ENCODE peak calls at places on chromosome 5, in ten cellular contexts. S is anterior cingulate cortex; K is NCI-H82; H is effector memory CD4-positive, alpha-beta T cell; T is amniotic stem cell; V is activated naive CD8-positive, alpha-beta T cell treated with anti-CD3 and anti-CD28 coated beads, Interleukin-2, amount 50 U/mL, for 16 hours; P is neural progenitor cell; E is brain microvascular endothelial cell; A is ACHN; B is COR-L47. I is an unnamed sample.
A peak's percentile ranks its signal among the peaks of the same experiment; 100 is the strongest.

GRCh38 chr5:24347206-24347605 is 297.6 kb downstream of the CDH10 start:
- DNase-seq in S (no peak), K (no peak), H (no peak), T (no peak), V (no peak), P (no peak), E (no peak), A (no peak), B (no peak), I (no peak)

GRCh38 chr5:42634575-42634974 is 122.0 kb upstream of the CCDC152 start:
- DNase-seq in S (no peak), K (no peak), H (no peak), T (no peak), V (no peak), P (no peak), E (no peak), A (no peak), B (no peak), I (no peak)

GRCh38 chr5:172725273-172725672 is 45.7 kb downstream of the DUSP1 start:
- DNase-seq in S (no peak), K (no peak), H (no peak), T (no peak), V (no peak), P (no peak), E (no peak), A (no peak), B (no peak), I (no peak)

GRCh38 chr5:36606052-36606436 is 362 bp upstream of the SLC1A3 start:
- DNase-seq in S (no peak), K (no peak), H (no peak), T (no peak), V (no peak), P (no peak), E (no peak), A (no peak), B (no peak), I (no peak)

GRCh38 chr5:106363578-106363977 is 1307.2 kb downstream of the EFNA5 start:
- DNase-seq in S (no peak), K (no peak), H (no peak), T (no peak), V (no peak), P (no peak), E (no peak), A (no peak), B (no peak), I (no peak)

GRCh38 chr5:18114161-18114802 is 480.0 kb downstream of the TAF11L14 start:
- DNase-seq in S (no peak), K (no peak), H (no peak), T (no peak), V (no peak), P (no peak), E (no peak), A (no peak), B (peak; percentile 51), I (no peak)

GRCh38 chr5:2403296-2403695 is 348.2 kb downstream of the IRX2 start:
- DNase-seq in S (no peak), K (no peak), H (no peak), T (no peak), V (no peak), P (no peak), E (no peak), A (no peak), B (no peak), I (no peak)

GRCh38 chr5:67025437-67025836 is 171.2 kb downstream of the CD180 start:
- DNase-seq in S (no peak), K (no peak), H (no peak), T (no peak), V (no peak), P (no peak), E (no peak), A (no peak), B (no peak), I (no peak)

GRCh38 chr5:78804995-78805394 is 156.4 kb upstream of the LHFPL2 start:
- DNase-seq in S (no peak), K (no peak), H (no peak), T (no peak), V (no peak), P (no peak), E (no peak), A (no peak), B (no peak), I (no peak)

GRCh38 chr5:154317916-154318315 is 127.4 kb downstream of the GALNT10 start:
- DNase-seq in S (no peak), K (no peak), H (no peak), T (no peak), V (no peak), P (no peak), E (no peak), A (no peak), B (no peak), I (no peak)

GRCh38 chr5:178206166-178207101 is 2.1 kb downstream of the HNRNPAB start:
- DNase-seq in S (no peak), K (no peak), H (no peak), T (no peak), V (no peak), P (no peak), E (no peak), A (no peak), B (no peak), I (no peak)

GRCh38 chr5:78964889-78965288 is 20.2 kb downstream of the ARSB start:
- DNase-seq in S (no peak), K (peak; percentile 66), H (no peak), T (no peak), V (no peak), P (peak; percentile 55), E (peak; percentile 59), A (peak; percentile 59), B (peak; percentile 44), I (peak; percentile 79)

GRCh38 chr5:152170350-152170749 is 234.7 kb downstream of the NMUR2 start:
- DNase-seq in S (no peak), K (peak; percentile 1), H (no peak), T (no peak), V (no peak), P (peak; percentile 3), E (no peak), A (no peak), B (no peak), I (no peak)

GRCh38 chr5:41415242-41415641 is 95.2 kb downstream of the PLCXD3 start:
- DNase-seq in S (no peak), K (no peak), H (no peak), T (no peak), V (no peak), P (no peak), E (no peak), A (no peak), B (no peak), I (no peak)

GRCh38 chr5:64784451-64785025 is 15.8 kb downstream of the CWC27 start:
- DNase-seq in S (no peak), K (peak; percentile 79), H (peak; percentile 45), T (peak; percentile 90), V (peak; percentile 32), P (peak; percentile 89), E (peak; percentile 79), A (peak; percentile 68), B (peak; percentile 63), I (peak; percentile 82)

GRCh38 chr5:19795218-19795617 is 192.8 kb downstream of the CDH18 start:
- DNase-seq in S (no peak), K (peak; percentile 17), H (no peak), T (no peak), V (no peak), P (peak; percentile 29), E (no peak), A (peak; percentile 47), B (peak; percentile 2), I (peak; percentile 66)

GRCh38 chr5:54302267-54302687 is 8.1 kb downstream of the ARL15 start:
- DNase-seq in S (no peak), K (no peak), H (no peak), T (no peak), V (no peak), P (no peak), E (peak; percentile 24), A (no peak), B (no peak), I (no peak)

GRCh38 chr5:147081256-147081872 is 153.5 kb upstream of the STK32A start:
- DNase-seq in S (peak; percentile 58), K (no peak), H (no peak), T (no peak), V (no peak), P (peak; percentile 42), E (no peak), A (no peak), B (no peak), I (no peak)

GRCh38 chr5:59840200-59840601 is 53.3 kb downstream of the PDE4D start:
- DNase-seq in S (no peak), K (peak; percentile 21), H (no peak), T (peak; percentile 11), V (no peak), P (no peak), E (peak; percentile 91), A (no peak), B (no peak), I (no peak)

GRCh38 chr5:88507261-88507660 is 238.6 kb upstream of the TMEM161B start:
- DNase-seq in S (no peak), K (no peak), H (no peak), T (no peak), V (no peak), P (no peak), E (no peak), A (no peak), B (no peak), I (no peak)

GRCh38 chr5:103394676-103395075 is 136.1 kb downstream of the MACIR start:
- DNase-seq in S (no peak), K (no peak), H (no peak), T (no peak), V (no peak), P (no peak), E (no peak), A (no peak), B (no peak), I (no peak)

GRCh38 chr5:90220554-90220953 is 189.0 kb downstream of the CETN3 start:
- DNase-seq in S (no peak), K (no peak), H (no peak), T (no peak), V (no peak), P (no peak), E (no peak), A (no peak), B (no peak), I (no peak)

GRCh38 chr5:94857119-94857518 is 238.7 kb downstream of the SLF1 start:
- DNase-seq in S (no peak), K (no peak), H (no peak), T (no peak), V (no peak), P (no peak), E (no peak), A (no peak), B (no peak), I (no peak)

GRCh38 chr5:120464627-120465280 is 654 bp downstream of the PRR16 start:
- DNase-seq in S (peak; percentile 33), K (peak; percentile 34), H (no peak), T (no peak), V (no peak), P (peak; percentile 41), E (peak; percentile 47), A (peak; percentile 28), B (no peak), I (peak; percentile 46)

GRCh38 chr5:96716007-96716406 is 53.8 kb downstream of the CAST start:
- DNase-seq in S (no peak), K (no peak), H (no peak), T (no peak), V (no peak), P (no peak), E (no peak), A (no peak), B (no peak), I (peak; percentile 40)

GRCh38 chr5:157216395-157217142 is 35.9 kb downstream of the ITK start:
- DNase-seq in S (no peak), K (no peak), H (no peak), T (no peak), V (no peak), P (no peak), E (no peak), A (no peak), B (no peak), I (no peak)

GRCh38 chr5:181086410-181087229 is 44.3 kb downstream of the OR2V1 start:
- DNase-seq in S (no peak), K (no peak), H (no peak), T (no peak), V (no peak), P (no peak), E (no peak), A (no peak), B (no peak), I (no peak)

GRCh38 chr5:174636081-174636480 is 88.3 kb upstream of the MSX2 start:
- DNase-seq in S (no peak), K (no peak), H (no peak), T (no peak), V (no peak), P (no peak), E (no peak), A (no peak), B (no peak), I (no peak)

I was measured in SK-MEL-5.